ENCODE peak calls at places on chromosome 11, in four cellular contexts. Q is NCI-H1694 treated with DMSO at 0.1 percent for 48 hours, N is BJ, O is fibroblast of mammary gland. B is an unnamed sample.

GRCh38 chr11:31325162-31325561 is 44.4 kb downstream of the DCDC1 start:
- DNase-seq in Q (no peak), N (peak), O (peak), B (no peak)

GRCh38 chr11:117210620-117211019 is 11.4 kb downstream of the TAGLN start:
- DNase-seq in O (no peak), Q (no peak), N (no peak), B (no peak)

GRCh38 chr11:66850235-66850587 is 6.7 kb upstream of the LRFN4 start:
- DNase-seq in O (no peak), N (no peak), Q (no peak), B (no peak)

GRCh38 chr11:45856044-45856468 is 8.8 kb downstream of the CRY2 start:
- DNase-seq in N (peak), O (peak), Q (no peak), B (no peak)

GRCh38 chr11:12902784-12903491 is 106.2 kb upstream of the RASSF10 start:
- DNase-seq in N (no peak), Q (no peak), O (no peak), B (no peak)

GRCh38 chr11:32385998-32386397 is 49.3 kb downstream of the WT1 start:
- DNase-seq in Q (no peak), O (peak), N (no peak), B (peak)

GRCh38 chr11:6297831-6298230 is 22.5 kb downstream of the CAVIN3 start:
- DNase-seq in Q (peak), O (peak), N (no peak), B (no peak)

GRCh38 chr11:6323291-6323905 is 3.1 kb upstream of the CAVIN3 start:
- DNase-seq in Q (no peak), N (no peak), O (no peak), B (no peak)

GRCh38 chr11:73164803-73165542 is 22.9 kb upstream of the FCHSD2 start:
- DNase-seq in O (no peak), N (no peak), Q (no peak), B (no peak)

GRCh38 chr11:97451441-97451840 is 1061.6 kb downstream of the JRKL start:
- DNase-seq in N (no peak), Q (no peak), O (no peak), B (peak)

GRCh38 chr11:92890836-92891235 is 78.6 kb upstream of the MTNR1B start:
- DNase-seq in N (no peak), Q (no peak), O (no peak), B (no peak)

GRCh38 chr11:72692498-72693237 is 18.4 kb upstream of the PDE2A start:
- DNase-seq in N (no peak), Q (no peak), O (no peak), B (no peak)

GRCh38 chr11:45537617-45538016 is 127.8 kb downstream of the CHST1 start:
- DNase-seq in N (no peak), O (peak), Q (no peak), B (no peak)

GRCh38 chr11:57649826-57650738 is at the start of gene YPEL4:
- DNase-seq in N (no peak), Q (no peak), O (peak), B (no peak)

GRCh38 chr11:60995798-60996197 is 24.3 kb downstream of the CD6 start:
- DNase-seq in Q (no peak), N (no peak), O (no peak), B (no peak)

GRCh38 chr11:73976451-73977151 is 6.0 kb downstream of the UCP2 start:
- DNase-seq in N (no peak), O (no peak), Q (no peak), B (no peak)

GRCh38 chr11:116500833-116501622 is 271.8 kb downstream of the BUD13 start:
- DNase-seq in O (no peak), Q (no peak), N (no peak), B (peak)

GRCh38 chr11:39817248-39817647 is 1642.2 kb downstream of the LRRC4C start:
- DNase-seq in O (no peak), Q (no peak), N (no peak), B (no peak)

GRCh38 chr11:110430267-110431211 is 791 bp downstream of the FDX1 start:
- DNase-seq in O (peak), N (no peak), Q (no peak), B (no peak)

B was measured in WERI-Rb-1.